ENCODE peak calls at places on chromosomes 2 and 18, in seven cellular contexts. C is HL-60, J is RWPE1, Q is HCT116, R is Panc1, Z is sigmoid colon, X is SK-N-SH. M is an unnamed sample.
A peak's percentile ranks its signal among the peaks of the same experiment; 100 is the strongest.

GRCh38 chr2:188291142-188291616 is 495 bp upstream of the GULP1 start:
- DNase-seq in C (no peak), J (no peak), Q (no peak), R (no peak), Z (no peak), X (peak; percentile 74), M (no peak)

GRCh38 chr2:118319271-118319684 is 231.0 kb downstream of the INSIG2 start:
- DNase-seq in C (no peak), J (no peak), Q (no peak), R (no peak), Z (no peak), X (no peak), M (no peak)

GRCh38 chr2:136986605-136987221 is 221.4 kb downstream of the THSD7B start:
- DNase-seq in C (no peak), J (no peak), Q (no peak), R (no peak), Z (no peak), X (no peak), M (no peak)

GRCh38 chr2:236642584-236643291 is 73.1 kb downstream of the ACKR3 start:
- DNase-seq in C (no peak), J (peak; percentile 67), Q (no peak), R (peak; percentile 2), Z (peak; percentile 98), X (no peak), M (no peak)

GRCh38 chr2:68193774-68194372 is 36.2 kb downstream of the PNO1 start:
- DNase-seq in C (no peak), J (peak; percentile 59), Q (no peak), R (no peak), Z (no peak), X (no peak), M (no peak)

GRCh38 chr2:53632714-53633113 is 134.9 kb upstream of the CHAC2 start:
- DNase-seq in C (no peak), J (no peak), Q (no peak), R (no peak), Z (no peak), X (no peak), M (no peak)

GRCh38 chr2:181911830-181912229 is 20.3 kb downstream of the ITPRID2 start:
- DNase-seq in C (no peak), J (no peak), Q (no peak), R (no peak), Z (no peak), X (no peak), M (no peak)

GRCh38 chr2:6968319-6969100 is 51.3 kb downstream of the RNF144A start:
- DNase-seq in C (no peak), J (no peak), Q (no peak), R (no peak), Z (no peak), X (peak; percentile 50), M (no peak)

GRCh38 chr18:55999641-56000040 is 411.6 kb upstream of the TCF4 start:
- DNase-seq in C (no peak), J (no peak), Q (no peak), R (no peak), Z (no peak), X (no peak), M (no peak)

GRCh38 chr18:56235061-56235772 is 403.2 kb downstream of the TXNL1 start:
- DNase-seq in C (no peak), J (no peak), Q (no peak), R (no peak), Z (no peak), X (no peak), M (peak; percentile 68)

GRCh38 chr2:122999823-123000222 is 1025.3 kb upstream of the CNTNAP5 start:
- DNase-seq in C (no peak), J (no peak), Q (no peak), R (no peak), Z (no peak), X (no peak), M (peak; percentile 7)
- H3K27ac ChIP-seq in C (no peak overlapping the region), J (no peak overlapping the region), Q (no peak overlapping the region), R (no peak overlapping the region), Z (no peak overlapping the region), X (no peak overlapping the region), M (no peak overlapping the region)

DNA sequence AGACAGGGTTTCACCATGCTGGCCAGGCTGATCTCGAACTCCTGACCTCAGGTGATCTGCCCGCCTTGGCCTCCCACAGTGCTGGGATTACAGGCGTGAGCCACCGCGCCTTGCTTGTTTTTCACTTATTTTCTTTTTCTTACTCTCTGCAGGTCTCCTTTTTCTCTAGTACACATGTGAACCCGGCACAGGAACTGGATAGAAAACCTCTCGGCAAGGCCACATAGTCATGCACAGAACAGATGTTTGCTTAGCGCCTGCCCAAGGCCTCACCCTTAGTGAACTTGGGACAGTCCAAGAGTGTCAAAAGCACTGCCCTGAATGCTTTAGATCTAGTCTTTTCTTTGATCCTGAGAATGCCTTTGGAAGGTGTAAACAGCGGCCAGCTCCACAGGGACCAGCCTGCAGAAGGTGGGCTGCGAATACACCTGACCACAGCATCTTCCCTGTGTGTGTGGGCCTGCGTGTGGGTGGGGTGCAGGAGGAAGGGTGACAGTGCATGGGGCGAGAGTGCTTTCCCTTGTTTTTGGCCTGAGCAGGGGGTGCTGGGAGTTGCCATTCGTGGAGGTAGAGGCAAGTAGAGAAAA is 27.0 kb downstream of the IMPA2 start:
- DNase-seq in C (no peak), J (no peak), Q (no peak), R (no peak), Z (no peak), X (no peak), M (no peak)
- H3K27ac ChIP-seq in C (no peak overlapping the region), J (peak overlapping the region; percentile 2), Q (no peak overlapping the region), R (no peak overlapping the region), Z (no peak overlapping the region), X (no peak overlapping the region), M (no peak overlapping the region)

DNA sequence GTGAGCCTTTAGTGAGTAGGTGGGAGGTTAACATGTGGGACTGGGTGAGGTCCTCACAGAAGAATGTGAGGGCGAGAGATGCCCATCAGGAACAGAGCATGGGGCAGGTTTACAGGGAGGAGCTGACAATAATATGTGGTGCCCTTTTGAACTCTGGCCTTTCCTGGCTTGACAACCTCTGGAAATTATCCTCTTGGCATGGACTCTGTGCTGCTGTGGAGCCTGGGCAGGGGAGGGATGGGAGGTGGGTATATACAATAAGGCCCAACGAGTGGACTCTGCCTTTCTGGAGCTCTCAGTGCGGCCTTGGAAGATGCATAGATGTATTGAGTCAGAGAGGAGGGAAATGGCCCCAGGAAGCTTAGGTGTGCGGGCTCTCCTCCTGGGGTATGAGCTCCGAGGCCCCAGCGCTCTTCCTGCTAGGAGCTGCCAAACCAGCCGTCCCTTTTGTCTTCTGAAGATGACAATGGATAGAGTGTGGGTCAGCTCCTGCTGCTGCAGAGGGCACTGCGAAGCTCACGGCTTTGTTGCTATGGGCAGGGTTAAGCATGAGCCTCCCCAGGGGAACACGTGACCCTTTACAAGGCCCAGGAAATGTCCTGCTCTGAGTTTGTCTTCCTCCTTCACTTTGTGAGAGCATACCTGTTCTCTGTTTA is 8.7 kb upstream of the PSD4 start:
- DNase-seq in C (no peak), J (no peak), Q (no peak), R (no peak), Z (no peak), X (no peak), M (no peak)
- H3K27ac ChIP-seq in C (no peak overlapping the region), J (peak overlapping the region; percentile 22), Q (no peak overlapping the region), R (no peak overlapping the region), Z (no peak overlapping the region), X (no peak overlapping the region), M (no peak overlapping the region)

GRCh38 chr18:57744211-57744694 is 58.9 kb downstream of the ATP8B1 start:
- DNase-seq in C (no peak), J (no peak), Q (no peak), R (no peak), Z (no peak), X (no peak), M (no peak)
- H3K27ac ChIP-seq in C (no peak overlapping the region), J (peak overlapping the region; percentile 40), Q (no peak overlapping the region), R (no peak overlapping the region), Z (peak overlapping the region; percentile 68), X (peak overlapping the region; percentile 56), M (no peak overlapping the region)

DNA sequence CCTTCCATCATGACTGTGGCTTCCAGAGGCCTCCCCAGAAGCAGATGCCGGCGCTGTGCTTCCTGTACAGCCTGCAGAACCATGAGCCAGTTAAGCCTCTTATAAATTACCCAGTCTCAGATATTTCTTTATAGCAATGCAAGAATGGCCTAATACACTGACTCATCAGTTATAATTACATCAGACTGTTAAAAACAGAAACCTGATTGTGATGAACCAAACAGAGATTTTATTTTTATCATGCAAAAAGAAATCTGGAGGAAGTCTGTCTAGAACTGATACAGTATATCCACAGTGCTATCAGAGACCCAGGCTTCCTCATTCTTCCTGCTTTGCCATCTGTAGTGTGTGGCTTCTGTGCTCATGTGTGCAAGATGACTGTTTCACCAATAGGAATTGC is 93.4 kb upstream of the MEX3C start:
- DNase-seq in C (no peak), J (no peak), Q (no peak), R (no peak), Z (no peak), X (no peak), M (no peak)
- H3K27ac ChIP-seq in C (no peak overlapping the region), J (no peak overlapping the region), Q (no peak overlapping the region), R (no peak overlapping the region), Z (no peak overlapping the region), X (no peak overlapping the region), M (no peak overlapping the region)

DNA sequence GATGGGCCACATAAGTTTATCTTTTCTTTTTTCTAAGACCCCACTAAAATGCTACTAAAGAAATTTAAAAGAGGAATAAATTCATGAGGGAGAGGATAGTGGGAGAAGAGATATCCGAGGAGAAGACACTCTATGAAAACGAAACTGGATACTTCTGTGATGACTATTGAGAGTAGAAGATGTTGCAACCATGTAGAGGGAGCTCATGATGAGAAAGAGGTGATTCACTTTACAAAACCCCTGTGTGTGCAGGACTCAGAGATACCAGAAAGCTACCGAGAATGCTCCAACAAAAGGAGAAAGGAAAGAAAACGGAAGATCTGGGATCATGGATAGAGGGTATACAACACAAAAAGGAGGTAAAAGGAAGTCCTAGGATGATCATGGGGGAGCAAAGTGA is 34.9 kb downstream of the SLC38A11 start:
- DNase-seq in C (no peak), J (peak; percentile 89), Q (no peak), R (no peak), Z (no peak), X (no peak), M (no peak)
- H3K27ac ChIP-seq in C (no peak overlapping the region), J (no peak overlapping the region), Q (no peak overlapping the region), R (no peak overlapping the region), Z (no peak overlapping the region), X (peak overlapping the region; percentile 86), M (no peak overlapping the region)

M was measured in Karpas-422.